ENCODE peak calls at places on chromosomes 16 and 17, in eight cellular contexts. E is colonic mucosa, P is mesenchymal stem cell, M is IMR-90, H is endodermal cell, J is fibroblast of lung, S is MM.1S, O is endothelial cell of umbilical vein. B is an unnamed sample.

GRCh38 chr17:17780941-17781590 is 55.7 kb downstream of the SREBF1 start:
- DNase-seq in E (peak), P (peak), M (peak), H (peak), J (peak), S (no peak), O (peak), B (peak)

GRCh38 chr17:47618416-47618815 is 31.3 kb upstream of the KPNB1 start:
- DNase-seq in E (no peak), P (peak), M (peak), H (peak), J (no peak), S (peak), O (peak), B (no peak)

GRCh38 chr16:64234200-64234599 is 887.7 kb downstream of the CDH11 start:
- DNase-seq in E (no peak), P (no peak), M (no peak), H (no peak), J (no peak), S (no peak), O (no peak), B (no peak)

GRCh38 chr16:82195917-82196494 is 26.0 kb upstream of the MPHOSPH6 start:
- DNase-seq in E (no peak), P (peak), M (no peak), H (no peak), J (no peak), S (no peak), O (peak), B (no peak)

GRCh38 chr16:77330332-77331043 is 104.3 kb downstream of the ADAMTS18 start:
- DNase-seq in E (no peak), P (no peak), M (no peak), H (peak), J (no peak), S (no peak), O (no peak), B (no peak)

GRCh38 chr16:48318630-48319029 is 66.6 kb downstream of the SIAH1 start:
- DNase-seq in E (no peak), P (peak), M (peak), H (peak), J (peak), S (peak), O (peak), B (no peak)

GRCh38 chr17:33201255-33201654 is 91.8 kb downstream of the ASIC2 start:
- DNase-seq in E (no peak), P (no peak), M (no peak), H (peak), J (no peak), S (no peak), O (no peak), B (no peak)

GRCh38 chr17:38579934-38580333 is 25.8 kb downstream of the SRCIN1 start:
- DNase-seq in E (no peak), P (peak), M (peak), H (peak), J (peak), S (peak), O (no peak), B (no peak)

GRCh38 chr16:3223913-3224515 is 10.9 kb downstream of the ZNF200 start:
- DNase-seq in E (no peak), P (no peak), M (no peak), H (no peak), J (peak), S (no peak), O (peak), B (no peak)

GRCh38 chr16:88437367-88437964 is 15.6 kb upstream of the ZFPM1 start:
- DNase-seq in E (peak), P (no peak), M (peak), H (peak), J (peak), S (peak), O (peak), B (no peak)

GRCh38 chr16:65763640-65764305 is 602.7 kb upstream of the CDH5 start:
- DNase-seq in E (no peak), P (no peak), M (no peak), H (no peak), J (no peak), S (peak), O (no peak), B (no peak)

GRCh38 chr17:6463616-6464445 is 19.6 kb downstream of the PIMREG start:
- DNase-seq in E (no peak), P (no peak), M (no peak), H (no peak), J (no peak), S (no peak), O (no peak), B (no peak)

GRCh38 chr16:86215979-86216585 is 294.2 kb upstream of the FOXF1 start:
- DNase-seq in E (no peak), P (no peak), M (no peak), H (no peak), J (no peak), S (no peak), O (no peak), B (no peak)

GRCh38 chr17:4602041-4602440 is 17.7 kb downstream of the SMTNL2 start:
- DNase-seq in E (no peak), P (no peak), M (no peak), H (no peak), J (no peak), S (no peak), O (no peak), B (no peak)

GRCh38 chr17:38561416-38562214 is 44.1 kb downstream of the SRCIN1 start:
- DNase-seq in E (no peak), P (no peak), M (no peak), H (peak), J (no peak), S (no peak), O (no peak), B (no peak)

GRCh38 chr17:71417142-71417541 is 703.7 kb upstream of the SOX9 start:
- DNase-seq in E (no peak), P (no peak), M (no peak), H (no peak), J (no peak), S (no peak), O (no peak), B (no peak)

GRCh38 chr17:72804949-72805348 is 287.5 kb downstream of the SLC39A11 start:
- DNase-seq in E (no peak), P (no peak), M (peak), H (no peak), J (peak), S (no peak), O (no peak), B (no peak)

GRCh38 chr16:72380283-72380682 is 208.3 kb upstream of the PMFBP1 start:
- DNase-seq in E (no peak), P (no peak), M (no peak), H (no peak), J (no peak), S (no peak), O (peak), B (no peak)

GRCh38 chr17:16352303-16352837 is 899 bp downstream of the CENPV start:
- DNase-seq in E (peak), P (peak), M (peak), H (peak), J (peak), S (no peak), O (peak), B (no peak)

GRCh38 chr17:81635973-81636504 is 873 bp downstream of the NPLOC4 start:
- DNase-seq in E (no peak), P (no peak), M (peak), H (no peak), J (peak), S (peak), O (no peak), B (no peak)

GRCh38 chr17:81638683-81639082 is 1.7 kb downstream of the TSPAN10 start:
- DNase-seq in E (no peak), P (no peak), M (no peak), H (no peak), J (no peak), S (no peak), O (no peak), B (no peak)

GRCh38 chr17:81631482-81631881 is 5.4 kb downstream of the NPLOC4 start:
- DNase-seq in E (no peak), P (no peak), M (no peak), H (peak), J (no peak), S (no peak), O (no peak), B (no peak)

GRCh38 chr17:81636505-81637288 is at the start of the genes NPLOC4 and TSPAN10:
- DNase-seq in E (peak), P (peak), M (peak), H (peak), J (peak), S (peak), O (peak), B (peak)

DNA sequence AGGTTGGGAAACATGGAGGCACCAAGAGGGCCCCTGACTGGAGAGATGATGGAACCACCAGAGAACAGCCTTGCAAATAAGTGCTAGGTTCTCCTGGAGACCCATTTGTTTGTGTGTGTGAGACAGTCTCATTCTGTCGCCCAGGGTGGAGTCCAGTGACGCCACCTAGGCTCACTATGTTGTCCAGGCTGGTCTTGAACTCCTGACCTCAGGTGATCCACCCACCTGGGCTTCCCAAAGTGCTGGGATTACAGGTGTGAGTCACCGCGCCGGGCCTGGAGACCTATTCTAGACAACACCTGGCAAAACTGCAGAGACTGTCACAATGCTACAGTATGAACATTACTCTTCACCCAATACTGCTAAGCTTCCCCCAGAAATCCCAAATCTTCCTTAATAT is 1.5 kb downstream of the NPLOC4 start:
- DNase-seq in E (no peak), P (no peak), M (no peak), H (no peak), J (no peak), S (no peak), O (no peak), B (no peak)
- H3K9ac ChIP-seq in E (peak), P (peak), M (peak), H (peak), J (no peak), S (peak), O (no peak), B (peak)

DNA sequence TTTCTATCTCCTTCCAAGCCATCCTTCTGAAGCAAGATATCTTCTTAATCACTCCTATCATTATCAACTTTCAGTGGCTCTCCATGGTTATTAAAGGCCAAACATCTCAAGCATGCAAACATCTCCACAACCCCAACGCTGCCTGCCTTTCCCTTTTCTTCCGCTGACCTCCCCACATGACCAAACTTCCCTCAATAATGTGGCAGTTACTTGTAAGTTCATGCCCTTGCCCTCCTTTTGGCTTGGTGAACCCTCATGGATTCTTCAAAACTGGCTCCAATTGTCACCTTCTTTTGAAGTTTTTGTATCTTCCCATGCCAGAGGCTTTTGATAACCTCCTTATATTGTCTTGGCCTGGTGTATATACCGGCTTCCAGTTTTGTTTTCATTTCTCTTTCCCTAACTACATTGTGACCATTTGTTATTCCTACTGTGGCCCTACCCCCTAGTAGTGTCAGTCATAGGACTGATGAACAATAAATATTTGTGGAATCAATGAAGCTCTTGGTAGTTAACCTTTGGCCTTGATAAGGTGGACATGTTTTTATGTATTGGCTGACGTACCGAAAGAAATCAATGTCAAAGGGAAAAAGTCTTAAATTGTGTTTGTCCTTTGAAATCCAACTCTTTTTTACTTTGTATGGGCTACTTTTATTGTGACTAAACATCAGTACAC is 19.9 kb upstream of the SMIM36 start:
- DNase-seq in E (no peak), P (no peak), M (no peak), H (no peak), J (no peak), S (no peak), O (no peak), B (no peak)
- H3K4me3 ChIP-seq in E (no peak), P (no peak), M (no peak), H (no peak), J (no peak), S (no peak), O (no peak), B (no peak)

GRCh38 chr17:65572581-65573282 is 11.3 kb upstream of the AXIN2 start:
- DNase-seq in E (no peak), P (no peak), M (no peak), H (peak), J (no peak), S (no peak), O (no peak), B (no peak)

GRCh38 chr17:65572186-65572580 is 10.7 kb upstream of the AXIN2 start:
- DNase-seq in E (no peak), P (no peak), M (no peak), H (no peak), J (no peak), S (no peak), O (no peak), B (no peak)

GRCh38 chr17:65568918-65569317 is 7.5 kb upstream of the AXIN2 start:
- DNase-seq in E (no peak), P (no peak), M (no peak), H (no peak), J (no peak), S (no peak), O (no peak), B (no peak)

GRCh38 chr17:65576939-65577338 is 15.5 kb upstream of the AXIN2 start:
- DNase-seq in E (peak), P (no peak), M (no peak), H (peak), J (no peak), S (no peak), O (no peak), B (no peak)

GRCh38 chr17:65573283-65573603 is 11.8 kb upstream of the AXIN2 start:
- DNase-seq in E (peak), P (no peak), M (no peak), H (no peak), J (no peak), S (no peak), O (no peak), B (no peak)
- H3K9ac ChIP-seq in E (no peak), P (no peak), M (no peak), H (peak), J (no peak), S (no peak), O (no peak), B (no peak)

GRCh38 chr17:9299695-9300094 is 275.9 kb downstream of the STX8 start:
- DNase-seq in E (no peak), P (peak), M (no peak), H (peak), J (no peak), S (no peak), O (no peak), B (no peak)
- H3K4me3 ChIP-seq in E (no peak), P (no peak), M (no peak), H (no peak), J (no peak), S (no peak), O (no peak), B (no peak)

GRCh38 chr17:40323317-40323716 is 14.3 kb downstream of the RARA start:
- DNase-seq in E (no peak), P (no peak), M (no peak), H (no peak), J (no peak), S (no peak), O (no peak), B (no peak)
- H3K9ac ChIP-seq in E (peak), P (peak), M (no peak), H (no peak), J (peak), S (peak), O (peak), B (no peak)

DNA sequence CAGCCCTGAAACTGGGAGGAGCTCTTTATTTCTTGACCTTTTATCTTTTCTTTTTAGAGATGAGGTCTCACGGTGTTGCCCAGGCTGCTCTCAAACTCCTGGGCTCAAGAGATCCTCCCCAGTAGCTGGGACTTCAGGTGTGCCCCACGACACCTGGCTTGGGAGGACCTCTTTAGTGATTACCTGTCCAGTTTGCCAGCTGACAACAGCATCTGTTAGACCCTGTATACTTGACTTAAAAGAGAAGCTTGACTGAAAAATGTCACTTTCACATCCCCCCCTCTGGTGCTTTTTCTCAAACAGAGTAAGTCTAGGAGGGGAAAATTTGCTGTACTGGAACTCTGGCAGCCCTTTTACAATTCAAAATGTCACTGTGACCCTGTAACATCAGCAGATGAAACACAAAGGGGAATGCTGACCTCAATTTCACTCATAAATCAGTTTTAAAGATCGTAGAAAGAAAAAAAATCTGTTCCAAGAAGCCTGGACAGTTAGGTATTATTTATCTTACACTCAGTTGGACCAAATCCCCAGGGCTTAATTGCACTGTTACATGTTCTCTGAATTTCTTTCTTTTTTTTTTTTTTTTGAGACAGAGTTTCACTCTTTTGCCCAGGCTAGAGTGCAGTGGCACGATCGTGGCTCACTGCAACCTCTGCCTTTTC is 1.8 kb upstream of the ERN1 start:
- DNase-seq in E (no peak), P (no peak), M (no peak), H (peak), J (no peak), S (peak), O (no peak), B (no peak)
- H3K4me3 ChIP-seq in E (no peak), P (no peak), M (no peak), H (no peak), J (no peak), S (peak), O (no peak), B (no peak)

DNA sequence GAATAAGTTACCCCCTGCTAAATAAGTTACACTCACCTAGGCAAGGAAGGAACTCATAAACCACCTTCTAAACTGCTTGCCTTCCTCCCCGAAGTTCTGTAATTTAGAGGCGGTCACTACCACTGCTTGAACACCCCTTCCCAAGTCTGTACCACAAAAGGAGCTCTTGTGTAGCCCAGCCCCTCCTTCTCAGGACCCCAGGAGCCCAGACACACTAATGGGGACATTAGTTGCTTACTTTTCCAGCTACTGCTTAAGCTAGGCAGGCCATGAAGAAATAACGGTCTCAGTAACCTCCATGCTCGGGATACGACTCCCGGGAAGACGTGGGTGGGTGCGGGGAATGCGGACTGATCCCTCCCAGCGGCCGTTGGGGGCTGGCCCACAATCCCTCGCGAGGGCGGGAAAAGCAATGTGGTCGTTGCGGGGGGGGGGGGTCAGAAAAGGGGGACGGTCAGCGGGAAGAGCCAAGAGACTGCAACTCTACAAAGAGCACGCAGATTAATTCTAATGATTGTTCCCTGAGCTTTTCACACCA is at the start of gene TEX14:
- DNase-seq in E (no peak), P (no peak), M (no peak), H (no peak), J (no peak), S (no peak), O (no peak), B (no peak)
- H3K9ac ChIP-seq in E (peak), P (peak), M (peak), H (peak), J (peak), S (peak), O (peak), B (peak)